ENCODE peak calls at places on chromosomes 13 and 19, in five cellular contexts. One of them, this sample, is unnamed.

GRCh38 chr19:14434543-14435319 is 1.6 kb downstream of the PKN1 start:
- DNase-seq in lung microvascular endothelial cell: peak; percentile 85
- DNase-seq in EH: peak; percentile 85
- DNase-seq in NCI-H2029: no peak
- DNase-seq in cardiac fibroblast: peak; percentile 83
- DNase-seq in this sample: peak; percentile 32

GRCh38 chr13:103066991-103067390 is 774 bp upstream of the SLC10A2 start:
- DNase-seq in lung microvascular endothelial cell: no peak
- DNase-seq in EH: no peak
- DNase-seq in cardiac fibroblast: no peak
- DNase-seq in NCI-H2029: no peak
- DNase-seq in this sample: no peak

GRCh38 chr13:98315466-98315865 is 138.4 kb upstream of the RNF113B start:
- DNase-seq in EH: peak; percentile 68
- DNase-seq in NCI-H2029: no peak
- DNase-seq in lung microvascular endothelial cell: peak; percentile 83
- DNase-seq in cardiac fibroblast: peak; percentile 54
- DNase-seq in this sample: no peak

GRCh38 chr13:41610426-41610825 is 153.1 kb downstream of the RGCC start:
- DNase-seq in EH: peak; percentile 70
- DNase-seq in NCI-H2029: peak; percentile 49
- DNase-seq in lung microvascular endothelial cell: peak; percentile 91
- DNase-seq in cardiac fibroblast: peak; percentile 93
- DNase-seq in this sample: peak; percentile 97

GRCh38 chr13:97346097-97346496 is 87.9 kb upstream of the RAP2A start:
- DNase-seq in cardiac fibroblast: no peak
- DNase-seq in EH: no peak
- DNase-seq in NCI-H2029: no peak
- DNase-seq in lung microvascular endothelial cell: no peak
- DNase-seq in this sample: no peak

GRCh38 chr13:31209172-31209818 is 9.5 kb downstream of the B3GLCT start:
- DNase-seq in cardiac fibroblast: peak; percentile 78
- DNase-seq in NCI-H2029: peak; percentile 60
- DNase-seq in EH: peak; percentile 65
- DNase-seq in lung microvascular endothelial cell: peak; percentile 45
- DNase-seq in this sample: peak; percentile 35

GRCh38 chr13:33578786-33579185 is 239.2 kb upstream of the RFC3 start:
- DNase-seq in EH: no peak
- DNase-seq in NCI-H2029: no peak
- DNase-seq in lung microvascular endothelial cell: no peak
- DNase-seq in cardiac fibroblast: peak; percentile 26
- DNase-seq in this sample: no peak

GRCh38 chr19:19595171-19595701 is 23.3 kb downstream of the PBX4 start:
- DNase-seq in cardiac fibroblast: peak; percentile 34
- DNase-seq in lung microvascular endothelial cell: no peak
- DNase-seq in EH: peak; percentile 60
- DNase-seq in NCI-H2029: no peak
- DNase-seq in this sample: peak; percentile 43

GRCh38 chr19:46886546-46887239 is 25.9 kb downstream of the ARHGAP35 start:
- DNase-seq in cardiac fibroblast: no peak
- DNase-seq in EH: peak; percentile 80
- DNase-seq in NCI-H2029: no peak
- DNase-seq in lung microvascular endothelial cell: no peak
- DNase-seq in this sample: peak; percentile 15

GRCh38 chr13:48151766-48152165 is 56.9 kb upstream of the MED4 start:
- DNase-seq in NCI-H2029: no peak
- DNase-seq in cardiac fibroblast: no peak
- DNase-seq in lung microvascular endothelial cell: no peak
- DNase-seq in EH: no peak
- DNase-seq in this sample: no peak

GRCh38 chr13:113152894-113153809 is 5.3 kb upstream of the PROZ start:
- DNase-seq in NCI-H2029: no peak
- DNase-seq in EH: no peak
- DNase-seq in lung microvascular endothelial cell: no peak
- DNase-seq in cardiac fibroblast: peak; percentile 41
- DNase-seq in this sample: peak; percentile 6

GRCh38 chr19:16897572-16898056 is 8.8 kb downstream of the F2RL3 start:
- DNase-seq in NCI-H2029: no peak
- DNase-seq in lung microvascular endothelial cell: peak; percentile 31
- DNase-seq in cardiac fibroblast: peak; percentile 26
- DNase-seq in EH: peak; percentile 45
- DNase-seq in this sample: no peak

GRCh38 chr13:43356566-43356965 is 333.2 kb downstream of the DNAJC15 start:
- DNase-seq in cardiac fibroblast: no peak
- DNase-seq in NCI-H2029: no peak
- DNase-seq in EH: no peak
- DNase-seq in lung microvascular endothelial cell: no peak
- DNase-seq in this sample: peak; percentile 22

GRCh38 chr19:29266603-29267002 is 53.7 kb upstream of the UQCRFS1 start:
- DNase-seq in lung microvascular endothelial cell: no peak
- DNase-seq in EH: no peak
- DNase-seq in NCI-H2029: no peak
- DNase-seq in cardiac fibroblast: no peak
- DNase-seq in this sample: no peak

GRCh38 chr19:41546386-41546789 is 29.6 kb upstream of the CEACAM21 start:
- DNase-seq in EH: no peak
- DNase-seq in NCI-H2029: no peak
- DNase-seq in cardiac fibroblast: no peak
- DNase-seq in lung microvascular endothelial cell: no peak
- DNase-seq in this sample: no peak

GRCh38 chr19:49445997-49446396 is 4.7 kb upstream of the SLC17A7 start:
- DNase-seq in NCI-H2029: no peak
- DNase-seq in cardiac fibroblast: no peak
- DNase-seq in EH: no peak
- DNase-seq in lung microvascular endothelial cell: no peak
- DNase-seq in this sample: no peak

GRCh38 chr19:29587518-29587986 is 18.5 kb upstream of the POP4 start:
- DNase-seq in cardiac fibroblast: no peak
- DNase-seq in EH: peak; percentile 82
- DNase-seq in lung microvascular endothelial cell: no peak
- DNase-seq in NCI-H2029: no peak
- DNase-seq in this sample: peak; percentile 52

GRCh38 chr19:33064778-33065550 is at the start of gene RHPN2:
- DNase-seq in NCI-H2029: peak; percentile 61
- DNase-seq in lung microvascular endothelial cell: peak; percentile 47
- DNase-seq in cardiac fibroblast: peak; percentile 81
- DNase-seq in EH: peak; percentile 82
- DNase-seq in this sample: peak; percentile 28

GRCh38 chr19:8004723-8005513 is 523 bp downstream of the ELAVL1 start:
- DNase-seq in lung microvascular endothelial cell: peak; percentile 22
- DNase-seq in EH: peak; percentile 35
- DNase-seq in NCI-H2029: no peak
- DNase-seq in cardiac fibroblast: peak; percentile 33
- DNase-seq in this sample: no peak

GRCh38 chr19:928471-929259 is 2.8 kb downstream of the ARID3A start:
- DNase-seq in NCI-H2029: no peak
- DNase-seq in lung microvascular endothelial cell: no peak
- DNase-seq in cardiac fibroblast: peak; percentile 22
- DNase-seq in EH: no peak
- DNase-seq in this sample: no peak

GRCh38 chr19:35637165-35637564 is 4.4 kb upstream of the ETV2 start:
- DNase-seq in lung microvascular endothelial cell: no peak
- DNase-seq in cardiac fibroblast: no peak
- DNase-seq in EH: no peak
- DNase-seq in NCI-H2029: no peak
- DNase-seq in this sample: no peak

GRCh38 chr13:100290165-100290801 is 201.4 kb downstream of the PCCA start:
- DNase-seq in EH: no peak
- DNase-seq in lung microvascular endothelial cell: no peak
- DNase-seq in NCI-H2029: no peak
- DNase-seq in cardiac fibroblast: no peak
- DNase-seq in this sample: no peak

This sample was measured in foreskin keratinocyte.